ENCODE peak calls at places on chromosomes 7 and 10, in eight cellular contexts. E is LoVo; F is EH; Q is fibroblast of gingiva; O is naive thymus-derived CD4-positive, alpha-beta T cell; T is activated gamma-delta T cell; M is stimulated activated CD8-positive, alpha-beta memory T cell treated with anti-CD3 and anti-CD28 coated beads, Interleukin-15, amount 100 ng/mL, for 24 hours; S is smooth muscle cell of the brain vasculature. H is an unnamed sample.

GRCh38 chr10:120732643-120733313 is 118.4 kb upstream of the WDR11 start:
- DNase-seq in F (no peak), S (no peak), M (no peak), E (no peak), T (no peak), Q (no peak), O (peak), H (peak)

GRCh38 chr10:125689955-125690569 is 7.1 kb upstream of the TEX36 start:
- DNase-seq in F (peak), S (no peak), T (no peak), O (no peak), Q (no peak), E (peak), M (no peak), H (no peak)

GRCh38 chr10:126204320-126204719 is 184.0 kb downstream of the ADAM12 start:
- DNase-seq in M (no peak), T (no peak), F (no peak), O (no peak), Q (no peak), E (no peak), S (no peak), H (no peak)

GRCh38 chr10:68318331-68319059 is 13.4 kb upstream of the HNRNPH3 start:
- DNase-seq in E (no peak), F (no peak), T (no peak), O (no peak), M (no peak), S (no peak), Q (no peak), H (no peak)

GRCh38 chr10:124066744-124067714 is 26.4 kb downstream of the CHST15 start:
- DNase-seq in F (peak), Q (no peak), T (no peak), O (no peak), M (no peak), S (no peak), E (no peak), H (peak)

GRCh38 chr7:71385362-71385761 is 253.4 kb downstream of the GALNT17 start:
- DNase-seq in S (no peak), M (no peak), T (no peak), F (no peak), Q (no peak), E (no peak), O (no peak), H (no peak)

GRCh38 chr7:112770051-112770450 is 20.1 kb downstream of the TMEM168 start:
- DNase-seq in F (no peak), S (no peak), E (no peak), O (no peak), M (no peak), T (no peak), Q (no peak), H (peak)

GRCh38 chr10:21452203-21452602 is 73.3 kb downstream of the SKIDA1 start:
- DNase-seq in O (no peak), S (no peak), E (no peak), T (no peak), M (no peak), Q (peak), F (no peak), H (no peak)

GRCh38 chr10:21944727-21945386 is 58.7 kb downstream of the DNAJC1 start:
- DNase-seq in O (no peak), T (no peak), S (no peak), E (no peak), M (no peak), Q (no peak), F (no peak), H (no peak)

GRCh38 chr10:78367012-78367411 is 333.3 kb downstream of the RPS24 start:
- DNase-seq in M (no peak), E (no peak), T (no peak), F (no peak), Q (no peak), O (no peak), S (no peak), H (no peak)

GRCh38 chr7:157658851-157659412 is 322.1 kb downstream of the DNAJB6 start:
- DNase-seq in E (no peak), O (no peak), S (no peak), M (no peak), T (no peak), F (no peak), Q (no peak), H (no peak)

GRCh38 chr7:41774966-41775365 is 72.1 kb upstream of the INHBA start:
- DNase-seq in S (no peak), E (no peak), F (peak), Q (no peak), O (no peak), T (no peak), M (no peak), H (no peak)

GRCh38 chr7:20114463-20114862 is 102.7 kb downstream of the MACC1 start:
- DNase-seq in Q (peak), O (peak), T (no peak), S (no peak), F (no peak), E (no peak), M (no peak), H (no peak)

GRCh38 chr10:59670269-59670668 is 39.4 kb downstream of the SLC16A9 start:
- DNase-seq in S (no peak), O (no peak), F (no peak), E (no peak), T (no peak), Q (no peak), M (no peak), H (no peak)

GRCh38 chr10:127919418-127920191 is 12.7 kb downstream of the PTPRE start:
- DNase-seq in Q (peak), S (no peak), F (no peak), O (no peak), M (no peak), E (no peak), T (no peak), H (peak)

GRCh38 chr10:33273295-33274002 is 61.0 kb downstream of the NRP1 start:
- DNase-seq in M (no peak), F (peak), O (no peak), S (no peak), E (peak), T (no peak), Q (peak), H (peak)

GRCh38 chr7:47191876-47192291 is 390.0 kb downstream of the TNS3 start:
- DNase-seq in T (no peak), F (no peak), E (peak), S (no peak), M (no peak), Q (no peak), O (no peak), H (no peak)

GRCh38 chr7:25026156-25026555 is 46.2 kb upstream of the OSBPL3 start:
- DNase-seq in E (no peak), F (no peak), T (no peak), O (no peak), M (no peak), S (no peak), Q (no peak), H (no peak)

GRCh38 chr7:156668130-156668741 is 27.7 kb downstream of the RNF32 start:
- DNase-seq in M (no peak), T (no peak), Q (no peak), O (no peak), F (no peak), S (no peak), E (peak), H (peak)

GRCh38 chr7:32214913-32215312 is 144.7 kb upstream of the PDE1C start:
- DNase-seq in O (no peak), T (no peak), E (no peak), Q (no peak), S (no peak), F (no peak), M (no peak), H (no peak)

GRCh38 chr10:48638158-48638557 is 33.3 kb upstream of the ARHGAP22 start:
- DNase-seq in T (no peak), F (no peak), S (no peak), O (no peak), Q (no peak), E (no peak), M (no peak), H (no peak)

GRCh38 chr10:45319702-45320101 is 4.3 kb upstream of the OR13A1 start:
- DNase-seq in S (no peak), F (no peak), T (no peak), E (no peak), M (no peak), Q (no peak), O (no peak), H (no peak)

GRCh38 chr7:42263971-42264370 is 27.0 kb upstream of the GLI3 start:
- DNase-seq in M (no peak), O (no peak), Q (no peak), F (no peak), S (no peak), T (no peak), E (no peak), H (no peak)

GRCh38 chr7:154946166-154946565 is 56.8 kb downstream of the PAXIP1 start:
- DNase-seq in F (no peak), M (no peak), Q (no peak), S (no peak), O (no peak), E (no peak), T (no peak), H (no peak)

GRCh38 chr10:33817647-33818046 is 483.2 kb upstream of the NRP1 start:
- DNase-seq in M (no peak), Q (no peak), E (no peak), O (no peak), T (no peak), F (no peak), S (no peak), H (no peak)

GRCh38 chr7:28939844-28940243 is 18.3 kb downstream of the TRIL start:
- DNase-seq in F (no peak), E (no peak), S (no peak), T (no peak), M (no peak), Q (no peak), O (no peak), H (no peak)

GRCh38 chr10:93541402-93542357 is 24.8 kb upstream of the FFAR4 start:
- DNase-seq in Q (peak), E (peak), F (peak), T (no peak), M (no peak), S (no peak), O (no peak), H (peak)

GRCh38 chr7:37369904-37370303 is 78.8 kb downstream of the ELMO1 start:
- DNase-seq in S (no peak), Q (no peak), F (no peak), O (no peak), M (no peak), E (no peak), T (no peak), H (no peak)

GRCh38 chr10:43584051-43584450 is 9.6 kb upstream of the ZNF239 start:
- DNase-seq in Q (no peak), O (no peak), E (no peak), T (no peak), S (no peak), F (no peak), M (no peak), H (no peak)

GRCh38 chr10:47050618-47051455 is 139.6 kb downstream of the PTPN20 start:
- DNase-seq in M (no peak), F (no peak), E (no peak), O (no peak), Q (no peak), T (no peak), S (no peak), H (no peak)

GRCh38 chr10:119933179-119933578 is 40.6 kb downstream of the SEC23IP start:
- DNase-seq in Q (no peak), E (no peak), T (no peak), F (peak), M (no peak), S (no peak), O (no peak), H (peak)

GRCh38 chr7:120725376-120726039 is 132.4 kb downstream of the TSPAN12 start:
- DNase-seq in S (peak), M (no peak), T (no peak), F (peak), Q (peak), E (peak), O (no peak), H (peak)

GRCh38 chr7:110130669-110131068 is 960.3 kb upstream of the LRRN3 start:
- DNase-seq in F (no peak), O (no peak), T (no peak), E (no peak), M (no peak), S (no peak), Q (no peak), H (no peak)

GRCh38 chr7:152411389-152411788 is 24.4 kb downstream of the KMT2C start:
- DNase-seq in T (no peak), F (no peak), O (no peak), M (no peak), S (no peak), Q (no peak), E (no peak), H (peak)

GRCh38 chr7:74587435-74588126 is 69.9 kb upstream of the GTF2I start:
- DNase-seq in M (no peak), Q (peak), O (no peak), S (peak), F (peak), E (no peak), T (no peak), H (peak)